ENCODE peak calls at places on chromosome X, in four cellular contexts. M is foreskin keratinocyte, O is tibial nerve, L is prostate gland. K is an unnamed sample.

GRCh38 chrX:130523460-130524394 is 121.9 kb downstream of the RBMX2 start:
- DNase-seq in M (no peak), O (peak; percentile 14), L (peak; percentile 9), K (peak; percentile 14)

GRCh38 chrX:13489451-13489850 is 80.0 kb upstream of the EGFL6 start:
- DNase-seq in M (peak; percentile 21), O (peak; percentile 47), L (no peak), K (no peak)

GRCh38 chrX:107324493-107325310 is 118.3 kb downstream of the DNAAF6 start:
- DNase-seq in M (no peak), O (no peak), L (no peak), K (peak; percentile 0)

GRCh38 chrX:68588653-68589371 is 58.7 kb upstream of the STARD8 start:
- DNase-seq in M (peak; percentile 23), O (no peak), L (no peak), K (no peak)

GRCh38 chrX:18674417-18674787 is 2.5 kb upstream of the RS1 start:
- DNase-seq in M (no peak), O (no peak), L (no peak), K (peak; percentile 13)

GRCh38 chrX:132737743-132738142 is 220.7 kb downstream of the HS6ST2 start:
- DNase-seq in M (peak; percentile 13), O (no peak), L (no peak), K (no peak)

GRCh38 chrX:150155396-150156048 is 207.6 kb upstream of the MAMLD1 start:
- DNase-seq in M (no peak), O (no peak), L (no peak), K (no peak)

GRCh38 chrX:107674480-107675364 is 46.4 kb downstream of the PRPS1 start:
- DNase-seq in M (no peak), O (peak; percentile 69), L (peak; percentile 61), K (no peak)

GRCh38 chrX:18545771-18546170 is 120.4 kb downstream of the CDKL5 start:
- DNase-seq in M (no peak), O (no peak), L (no peak), K (no peak)

DNA sequence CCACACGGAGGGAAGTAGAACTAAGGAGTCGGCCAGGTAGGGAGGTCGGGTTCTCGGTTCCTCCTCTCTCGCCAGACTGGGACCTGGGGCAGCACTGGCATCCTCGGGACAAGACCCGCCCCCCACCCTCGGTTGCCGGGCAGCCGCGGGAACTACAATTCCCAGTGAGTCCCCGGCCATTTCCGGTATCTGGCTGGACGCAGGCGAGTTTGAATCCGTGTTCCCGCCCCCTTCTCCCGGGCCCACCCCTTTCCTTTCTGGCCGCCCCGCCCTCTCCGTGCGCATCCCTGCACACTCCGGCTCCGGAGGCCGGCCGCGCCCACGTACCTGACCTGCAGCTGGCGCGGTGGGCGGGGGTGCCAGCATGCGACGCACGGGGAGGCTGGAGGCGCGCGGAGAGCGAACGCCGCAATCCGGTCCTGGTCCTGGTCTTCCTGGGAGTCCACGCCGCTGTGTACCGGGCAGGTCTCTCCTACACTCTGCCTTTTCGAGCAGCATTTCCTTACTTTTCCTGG is 10.2 kb upstream of the DLG3 start:
- DNase-seq in M (peak; percentile 39), O (peak; percentile 63), L (peak; percentile 82), K (peak; percentile 73)
- H3K27ac ChIP-seq in M (no peak overlapping the region), O (no peak overlapping the region), L (peak overlapping the region; percentile 77), K (peak overlapping the region; percentile 78)

GRCh38 chrX:56764975-56765791 is 36.1 kb downstream of the NBDY start:
- DNase-seq in M (no peak), O (no peak), L (no peak), K (no peak)

GRCh38 chrX:56764153-56764974 is 35.3 kb downstream of the NBDY start:
- DNase-seq in M (no peak), O (no peak), L (peak; percentile 31), K (no peak)

GRCh38 chrX:56763556-56764152 is 34.6 kb downstream of the NBDY start:
- DNase-seq in M (no peak), O (no peak), L (no peak), K (no peak)

GRCh38 chrX:56766554-56767412 is 37.7 kb downstream of the NBDY start:
- DNase-seq in M (no peak), O (no peak), L (no peak), K (no peak)

GRCh38 chrX:56765816-56766553 is 36.9 kb downstream of the NBDY start:
- DNase-seq in M (no peak), O (no peak), L (no peak), K (no peak)
- H3K27ac ChIP-seq in M (no peak overlapping the region), O (no peak overlapping the region), L (no peak overlapping the region), K (peak overlapping the region; percentile 0)

DNA sequence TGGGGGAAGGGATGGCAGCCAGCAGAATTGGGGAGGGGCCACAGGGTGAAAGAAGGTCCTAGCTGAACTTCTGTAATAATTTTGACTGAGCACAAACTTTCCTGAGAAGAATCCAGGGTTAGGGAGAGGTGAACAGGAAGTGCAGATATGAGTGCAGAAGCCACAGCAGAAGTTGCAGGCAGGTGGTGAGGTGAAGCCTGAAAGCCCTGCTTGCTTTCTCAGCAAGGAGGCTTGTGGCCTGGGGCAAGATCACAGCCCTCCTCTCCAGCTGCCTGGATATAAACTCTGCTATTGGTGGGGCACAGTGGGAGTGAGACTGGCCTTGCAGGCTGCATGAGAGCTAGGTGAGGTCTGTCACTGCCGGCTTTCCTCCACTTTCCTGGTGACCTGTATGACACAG is 44.1 kb upstream of the UPRT start:
- DNase-seq in M (no peak), O (no peak), L (no peak), K (no peak)
- H3K27ac ChIP-seq in M (no peak overlapping the region), O (no peak overlapping the region), L (no peak overlapping the region), K (no peak overlapping the region)

GRCh38 chrX:110277609-110278008 is 40.3 kb downstream of the AMMECR1 start:
- DNase-seq in M (no peak), O (no peak), L (no peak), K (no peak)

GRCh38 chrX:110282922-110283321 is 35.0 kb downstream of the AMMECR1 start:
- DNase-seq in M (no peak), O (no peak), L (no peak), K (no peak)

GRCh38 chrX:110280954-110281353 is 36.9 kb downstream of the AMMECR1 start:
- DNase-seq in M (no peak), O (no peak), L (no peak), K (no peak)

GRCh38 chrX:110284159-110284558 is 33.7 kb downstream of the AMMECR1 start:
- DNase-seq in M (peak; percentile 61), O (no peak), L (no peak), K (no peak)

GRCh38 chrX:110281377-110281776 is 36.5 kb downstream of the AMMECR1 start:
- DNase-seq in M (no peak), O (no peak), L (no peak), K (no peak)
- H3K27ac ChIP-seq in M (no peak overlapping the region), O (no peak overlapping the region), L (no peak overlapping the region), K (no peak overlapping the region)

GRCh38 chrX:153361781-153362397 is 27.9 kb downstream of the ZNF275 start:
- DNase-seq in M (no peak), O (no peak), L (no peak), K (no peak)
- H3K27ac ChIP-seq in M (no peak overlapping the region), O (no peak overlapping the region), L (no peak overlapping the region), K (no peak overlapping the region)

DNA sequence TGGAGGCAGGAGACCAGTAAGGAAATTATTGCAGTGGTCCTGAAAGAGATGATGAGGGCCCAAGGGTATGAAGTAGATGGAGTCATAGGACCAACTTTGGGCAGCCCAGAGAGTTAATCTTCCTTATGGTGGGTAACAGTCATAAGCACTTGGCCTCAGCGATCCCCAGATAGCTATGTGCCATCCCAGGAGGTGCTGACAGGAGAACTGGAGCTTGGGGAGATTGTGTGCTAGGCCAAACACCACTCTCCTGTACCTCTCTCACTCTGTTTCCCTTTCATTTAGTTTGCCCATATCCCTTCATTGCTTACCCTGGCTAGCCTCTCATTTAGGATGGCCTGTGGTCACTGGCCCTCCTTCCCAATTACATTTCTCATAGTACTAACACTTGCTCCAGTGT is 60.0 kb downstream of the TMEM164 start:
- DNase-seq in M (no peak), O (no peak), L (no peak), K (no peak)
- H3K27ac ChIP-seq in M (no peak overlapping the region), O (no peak overlapping the region), L (no peak overlapping the region), K (no peak overlapping the region)

GRCh38 chrX:16039834-16040233 is 83.5 kb upstream of the GRPR start:
- DNase-seq in M (no peak), O (no peak), L (no peak), K (no peak)
- H3K27ac ChIP-seq in M (no peak overlapping the region), O (no peak overlapping the region), L (no peak overlapping the region), K (no peak overlapping the region)

GRCh38 chrX:7059214-7059838 is 88.2 kb upstream of the STS start:
- DNase-seq in M (no peak), O (no peak), L (no peak), K (no peak)
- H3K27ac ChIP-seq in M (no peak overlapping the region), O (no peak overlapping the region), L (no peak overlapping the region), K (no peak overlapping the region)

K was measured in substantia nigra.